ENCODE peak calls at places on chromosome 15, in six cellular contexts. D is T1000; L is stimulated activated CD8-positive, alpha-beta memory T cell treated with anti-CD3 and anti-CD28 coated beads, Interleukin-4, amount 100 ng/mL, for 48 hours; Z is NCI-H1048; R is fibroblast of gingiva; J is A549. E is an unnamed sample.

GRCh38 chr15:74523982-74524381 is 17.0 kb upstream of the ARID3B start:
- DNase-seq in L (no peak), J (no peak), R (no peak), D (no peak), Z (no peak), E (no peak)

GRCh38 chr15:70268698-70269251 is 171.1 kb upstream of the TLE3 start:
- DNase-seq in Z (no peak), R (no peak), J (no peak), L (no peak), D (no peak), E (no peak)

GRCh38 chr15:38895326-38896282 is 331.0 kb upstream of the RASGRP1 start:
- DNase-seq in J (no peak), D (peak), L (no peak), R (peak), Z (no peak), E (no peak)

GRCh38 chr15:29133791-29134190 is 135.8 kb downstream of the NSMCE3 start:
- DNase-seq in R (no peak), L (no peak), D (no peak), J (no peak), Z (no peak), E (no peak)

GRCh38 chr15:67409175-67409574 is 111.8 kb upstream of the C15orf61 start:
- DNase-seq in L (no peak), J (no peak), Z (no peak), R (no peak), D (no peak), E (no peak)

GRCh38 chr15:48748535-48748934 is 62.3 kb downstream of the CEP152 start:
- DNase-seq in D (no peak), J (no peak), Z (no peak), R (no peak), L (no peak), E (peak)

GRCh38 chr15:64699767-64700388 is 75.5 kb downstream of the RBPMS2 start:
- DNase-seq in L (no peak), J (no peak), Z (no peak), D (no peak), R (peak), E (no peak)

GRCh38 chr15:63502843-63503738 is 1.3 kb upstream of the USP3 start:
- DNase-seq in J (peak), Z (no peak), R (peak), L (peak), D (peak), E (peak)

GRCh38 chr15:80351211-80351610 is 53.0 kb upstream of the ARNT2 start:
- DNase-seq in Z (no peak), J (no peak), R (no peak), L (no peak), D (no peak), E (no peak)

GRCh38 chr15:82900511-82900910 is 52.0 kb downstream of the HOMER2 start:
- DNase-seq in R (no peak), J (no peak), D (no peak), Z (no peak), L (no peak), E (no peak)

GRCh38 chr15:60591491-60592385 is 112.8 kb upstream of the ICE2 start:
- DNase-seq in R (no peak), D (no peak), L (peak), J (peak), Z (no peak), E (no peak)

GRCh38 chr15:25735550-25736384 is 127.4 kb downstream of the ATP10A start:
- DNase-seq in D (no peak), L (no peak), J (no peak), R (no peak), Z (no peak), E (no peak)

GRCh38 chr15:49225572-49226281 is 55.7 kb downstream of the GALK2 start:
- DNase-seq in D (no peak), Z (no peak), J (no peak), R (no peak), L (no peak), E (peak)

GRCh38 chr15:89332446-89332845 is 2.2 kb downstream of the POLG start:
- DNase-seq in R (no peak), L (no peak), Z (no peak), J (peak), D (no peak), E (peak)

E was measured in OCI-M1.